ENCODE peak calls at places on chromosomes 3 and 15, in seven cellular contexts. E is body of pancreas, N is PC-9, V is kidney epithelial cell, I is coronary artery, Z is fibroblast of pulmonary artery, L is nephron progenitor cell. O is an unnamed sample.

GRCh38 chr3:115186351-115187148 is 39.5 kb upstream of the ZBTB20 start:
- DNase-seq in I (no peak), L (no peak), V (no peak), E (no peak), N (no peak), Z (no peak), O (no peak)

GRCh38 chr15:75532413-75533250 is 46.5 kb downstream of the PTPN9 start:
- DNase-seq in V (no peak), Z (peak; percentile 75), E (peak; percentile 68), I (peak; percentile 82), N (peak; percentile 36), L (peak; percentile 39), O (no peak)

GRCh38 chr3:43894176-43895049 is 203.7 kb downstream of the ABHD5 start:
- DNase-seq in I (no peak), N (peak; percentile 58), E (peak; percentile 63), L (peak; percentile 81), Z (peak; percentile 73), V (no peak), O (no peak)

GRCh38 chr3:90035643-90036042 is 928.2 kb downstream of the EPHA3 start:
- DNase-seq in I (no peak), N (no peak), V (no peak), L (no peak), E (no peak), Z (peak; percentile 3), O (no peak)

GRCh38 chr3:169268942-169269460 is 394.5 kb downstream of the MECOM start:
- DNase-seq in L (no peak), E (no peak), V (no peak), N (no peak), I (no peak), Z (no peak), O (no peak)

GRCh38 chr3:16897254-16897926 is 12.6 kb downstream of the PLCL2 start:
- DNase-seq in V (no peak), L (peak; percentile 33), I (no peak), Z (no peak), N (no peak), E (peak; percentile 40), O (no peak)

GRCh38 chr15:56052389-56053045 is 59.1 kb upstream of the NEDD4 start:
- DNase-seq in I (no peak), N (peak; percentile 41), E (peak; percentile 35), V (no peak), L (no peak), Z (peak; percentile 73), O (no peak)

GRCh38 chr3:125090649-125091048 is 34.9 kb upstream of the HEG1 start:
- DNase-seq in L (no peak), E (no peak), Z (no peak), N (no peak), I (no peak), V (no peak), O (no peak)

GRCh38 chr3:152508705-152509104 is 240.0 kb downstream of the MBNL1 start:
- DNase-seq in N (no peak), I (no peak), Z (peak; percentile 39), V (no peak), L (no peak), E (no peak), O (no peak)

GRCh38 chr15:78129098-78130011 is 1.9 kb downstream of the CIB2 start:
- DNase-seq in I (no peak), Z (no peak), L (peak; percentile 36), N (peak; percentile 18), V (no peak), E (no peak), O (no peak)
- TF ChIP-seq CTCF in I (no peak), Z (no peak), L (no peak), N (no peak), V (no peak), E (no peak), O (no peak)

DNA sequence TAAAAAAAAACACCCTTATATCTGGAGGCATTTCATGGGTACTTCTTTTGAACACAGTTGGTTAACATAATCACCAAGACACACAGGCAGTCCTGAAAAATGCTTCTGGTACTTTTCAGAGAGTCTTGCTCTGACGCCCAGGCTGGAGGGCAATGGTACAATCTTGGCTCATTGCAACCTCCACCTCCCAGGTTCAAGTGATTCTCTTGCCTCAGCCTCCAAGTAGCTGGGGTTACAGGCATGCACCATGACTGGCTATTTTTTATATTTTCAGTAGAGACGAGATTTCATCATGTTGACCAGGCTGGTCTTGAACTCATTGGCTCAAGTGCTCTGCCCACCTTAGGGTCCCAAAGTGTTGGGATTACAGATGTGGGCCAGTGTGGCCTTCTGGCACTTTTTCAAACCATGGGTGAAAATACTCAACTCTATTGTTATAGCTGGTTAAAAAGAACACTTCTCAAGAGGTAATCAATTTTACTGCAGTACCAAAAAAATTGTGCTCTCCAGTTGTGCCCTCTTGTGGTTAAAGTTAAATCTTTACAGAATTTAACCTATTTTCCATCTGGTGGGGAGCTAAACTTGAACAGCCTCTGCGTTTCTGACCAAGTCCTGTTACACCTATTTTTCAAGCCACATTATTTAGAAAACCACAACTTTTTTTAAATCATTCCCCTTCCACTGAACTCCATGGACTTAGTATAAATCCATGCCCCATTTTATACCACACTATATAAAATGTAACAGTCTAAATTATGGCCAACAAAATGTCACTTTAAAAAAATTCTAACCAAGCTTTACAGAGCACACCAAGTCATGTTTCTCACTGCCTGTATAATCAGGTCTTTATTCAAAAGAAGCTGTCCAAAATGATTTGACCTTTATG is 1.2 kb upstream of the SNAPC5 start:
- DNase-seq in I (no peak), N (no peak), Z (peak; percentile 69), L (no peak), V (no peak), E (no peak), O (no peak)
- TF ChIP-seq CTCF in I (no peak), N (peak; percentile 55), Z (peak; percentile 37), L (peak; percentile 35), V (peak; percentile 19), E (peak; percentile 48), O (peak; percentile 78)

GRCh38 chr3:184129012-184129411 is 6.1 kb upstream of the EIF2B5 start:
- DNase-seq in L (peak; percentile 40), Z (peak; percentile 59), I (no peak), N (peak; percentile 25), V (no peak), E (peak; percentile 26), O (no peak)
- TF ChIP-seq CTCF in L (peak; percentile 43), Z (peak; percentile 51), I (no peak), N (peak; percentile 41), V (peak; percentile 35), E (no peak), O (peak; percentile 69)

GRCh38 chr15:84864429-84864795 is 20.1 kb upstream of the SLC28A1 start:
- DNase-seq in E (no peak), N (no peak), V (no peak), I (peak; percentile 59), L (no peak), Z (no peak), O (no peak)

GRCh38 chr15:84863480-84864428 is 20.7 kb upstream of the SLC28A1 start:
- DNase-seq in I (no peak), N (no peak), E (no peak), Z (peak; percentile 59), L (no peak), V (no peak), O (no peak)

GRCh38 chr15:84859651-84860050 is 24.8 kb upstream of the SLC28A1 start:
- DNase-seq in I (peak; percentile 65), N (no peak), E (no peak), L (no peak), Z (no peak), V (no peak), O (no peak)

GRCh38 chr15:84865074-84865569 is 19.3 kb upstream of the SLC28A1 start:
- DNase-seq in L (no peak), N (no peak), I (no peak), V (no peak), Z (no peak), E (no peak), O (no peak)

GRCh38 chr15:84862214-84862975 is 22.1 kb upstream of the SLC28A1 start:
- DNase-seq in I (no peak), N (no peak), Z (no peak), V (no peak), E (no peak), L (no peak), O (no peak)
- TF ChIP-seq CTCF in I (no peak), N (no peak), Z (no peak), V (no peak), E (no peak), L (no peak), O (no peak)

GRCh38 chr15:21270474-21270873 is 169.8 kb downstream of the POTEB3 start:
- DNase-seq in Z (no peak), E (no peak), N (no peak), L (no peak), V (no peak), I (peak; percentile 62), O (peak; percentile 77)
- TF ChIP-seq CTCF in Z (no peak), E (no peak), N (no peak), L (no peak), V (no peak), I (no peak), O (no peak)

GRCh38 chr15:33313491-33313890 is 2.7 kb downstream of the RYR3 start:
- DNase-seq in I (no peak), L (no peak), N (no peak), Z (no peak), V (no peak), E (no peak), O (no peak)

GRCh38 chr15:33314115-33314514 is 3.3 kb downstream of the RYR3 start:
- DNase-seq in L (no peak), Z (no peak), V (no peak), I (no peak), N (no peak), E (no peak), O (no peak)

GRCh38 chr15:33311312-33311971 is 675 bp downstream of the RYR3 start:
- DNase-seq in N (no peak), Z (no peak), E (no peak), L (peak; percentile 47), V (no peak), I (no peak), O (no peak)

GRCh38 chr15:33310481-33311311 is at the start of gene RYR3:
- DNase-seq in N (no peak), V (no peak), E (no peak), Z (no peak), I (no peak), L (peak; percentile 75), O (no peak)

DNA sequence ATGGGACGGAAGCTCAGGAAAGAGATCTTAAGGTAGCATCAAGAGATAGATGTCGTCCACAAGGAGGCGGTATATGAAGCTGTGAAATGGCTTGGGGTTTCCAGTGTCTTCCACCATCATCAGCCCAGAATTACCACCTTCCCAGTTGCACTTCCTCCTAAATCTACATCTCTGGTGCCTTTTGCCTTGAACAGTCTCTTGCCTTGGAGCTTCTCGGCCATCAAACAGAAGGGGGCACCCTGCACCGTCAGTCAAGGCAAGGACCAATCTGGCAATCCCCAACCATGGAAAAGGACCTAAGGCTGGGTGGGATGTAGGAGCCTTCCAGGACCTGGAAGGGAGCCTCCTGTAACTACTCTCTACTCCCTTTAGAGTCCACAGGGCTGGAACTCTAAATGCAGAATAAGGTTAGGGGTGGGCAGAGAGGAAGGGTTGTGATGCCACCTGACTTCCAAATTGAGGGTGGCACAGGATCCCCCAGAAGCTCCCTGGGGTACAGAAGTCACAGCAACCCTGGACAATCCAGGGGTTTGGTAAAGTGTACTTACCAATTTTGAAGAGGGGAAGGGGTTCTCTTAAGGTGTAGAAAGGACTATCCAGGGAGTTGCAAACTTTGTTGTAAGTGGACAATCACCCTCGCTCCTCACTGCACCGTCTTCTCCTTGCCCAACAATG is 1.0 kb upstream of the RYR3 start:
- DNase-seq in Z (peak; percentile 3), L (peak; percentile 16), E (no peak), N (no peak), V (no peak), I (no peak), O (no peak)
- TF ChIP-seq CTCF in Z (no peak), L (peak; percentile 16), E (no peak), N (no peak), V (peak; percentile 50), I (no peak), O (peak; percentile 48)

O was measured in chondrocyte.